ENCODE peak calls at places on chromosomes 16 and 17, in five cellular contexts. U is left ventricle myocardium inferior, Y is iPS-NIHi11, S is C1 segment of cervical spinal cord, M is nucleus accumbens. Z is an unnamed sample.

GRCh38 chr16:3065069-3065741 is at the start of gene IL32:
- DNase-seq in M (no peak), S (no peak), Y (peak), U (peak), Z (peak)

GRCh38 chr17:66829386-66829864 is 5.5 kb upstream of the CACNG5 start:
- DNase-seq in U (no peak), S (no peak), Y (peak), M (no peak), Z (peak)

GRCh38 chr17:10368561-10368960 is 4.2 kb downstream of the MYH13 start:
- DNase-seq in Y (no peak), S (no peak), U (no peak), M (no peak), Z (no peak)

GRCh38 chr17:55163408-55163807 is 101.4 kb upstream of the HLF start:
- DNase-seq in Y (no peak), S (no peak), U (no peak), M (no peak), Z (no peak)

GRCh38 chr16:3501783-3502400 is 1.1 kb downstream of the CLUAP1 start:
- DNase-seq in Y (no peak), S (no peak), M (no peak), U (no peak), Z (no peak)

GRCh38 chr17:42107597-42108576 is 4.6 kb downstream of the DHX58 start:
- DNase-seq in Y (peak), S (no peak), M (no peak), U (peak), Z (peak)

GRCh38 chr17:50274945-50275221 is 617 bp downstream of the TMEM92 start:
- DNase-seq in U (no peak), M (no peak), Y (no peak), S (no peak), Z (no peak)

GRCh38 chr17:12230411-12230810 is 209.7 kb downstream of the MAP2K4 start:
- DNase-seq in M (no peak), Y (no peak), U (no peak), S (no peak), Z (no peak)

GRCh38 chr16:66954097-66954659 is 6.9 kb upstream of the CES3 start:
- DNase-seq in Y (peak), M (peak), S (peak), U (peak), Z (peak)

GRCh38 chr17:63480192-63480784 is 3.4 kb downstream of the ACE start:
- DNase-seq in Y (no peak), S (no peak), M (no peak), U (no peak), Z (no peak)

GRCh38 chr17:17204041-17204591 is 2.0 kb downstream of the PLD6 start:
- DNase-seq in S (peak), M (no peak), U (peak), Y (no peak), Z (no peak)

GRCh38 chr17:63696381-63696961 is 3.5 kb downstream of the LIMD2 start:
- DNase-seq in Y (peak), M (no peak), S (no peak), U (no peak), Z (no peak)

GRCh38 chr17:76530489-76530814 is 7.1 kb downstream of the CYGB start:
- DNase-seq in M (no peak), Y (no peak), S (no peak), U (no peak), Z (no peak)

GRCh38 chr16:471353-472198 is 46.1 kb downstream of the RAB11FIP3 start:
- DNase-seq in U (peak), M (peak), Y (peak), S (peak), Z (peak)

GRCh38 chr17:2690165-2691068 is 21.1 kb downstream of the CLUH start:
- DNase-seq in S (no peak), Y (peak), M (no peak), U (no peak), Z (no peak)

GRCh38 chr17:82767041-82767754 is 15.3 kb downstream of the TBCD start:
- DNase-seq in U (no peak), S (no peak), Y (peak), M (peak), Z (no peak)

GRCh38 chr17:33896309-33896708 is 358.8 kb upstream of the CCL2 start:
- DNase-seq in U (no peak), M (no peak), S (no peak), Y (peak), Z (no peak)

GRCh38 chr16:16857603-16858283 is 478.8 kb downstream of the NPIPA7 start:
- DNase-seq in U (no peak), S (no peak), Y (no peak), M (no peak), Z (no peak)

GRCh38 chr17:16446338-16446983 is 31.1 kb downstream of the TRPV2 start:
- DNase-seq in U (no peak), Y (peak), S (no peak), M (no peak), Z (no peak)

GRCh38 chr16:54458923-54459322 is 172.3 kb upstream of the IRX3 start:
- DNase-seq in Y (no peak), U (no peak), S (no peak), M (no peak), Z (no peak)

GRCh38 chr16:22077700-22078313 is 14.5 kb upstream of the VWA3A start:
- DNase-seq in M (peak), Y (peak), U (peak), S (no peak), Z (peak)

GRCh38 chr16:18788828-18789514 is 1.2 kb downstream of the RPS15A start:
- DNase-seq in M (no peak), U (no peak), S (no peak), Y (no peak), Z (no peak)

GRCh38 chr17:37527249-37527851 is 37.7 kb downstream of the DUSP14 start:
- DNase-seq in Y (peak), S (no peak), M (no peak), U (no peak), Z (peak)

GRCh38 chr17:12627177-12627629 is 38.5 kb upstream of the MYOCD start:
- DNase-seq in U (no peak), Y (no peak), M (no peak), S (no peak), Z (peak)

GRCh38 chr16:70700101-70701020 is 14.5 kb upstream of the MTSS2 start:
- DNase-seq in Y (no peak), U (peak), S (peak), M (peak), Z (no peak)

GRCh38 chr17:77867308-77867781 is 91.2 kb upstream of the TNRC6C start:
- DNase-seq in M (no peak), S (no peak), Y (no peak), U (no peak), Z (no peak)

GRCh38 chr17:32253117-32253611 is 12.5 kb upstream of the RHBDL3 start:
- DNase-seq in Y (peak), M (peak), U (peak), S (peak), Z (peak)

GRCh38 chr17:14826361-14826760 is 438.8 kb downstream of the PMP22 start:
- DNase-seq in Y (no peak), U (no peak), S (no peak), M (no peak), Z (no peak)

GRCh38 chr16:1647904-1648303 is 30.2 kb upstream of the JPT2 start:
- DNase-seq in U (no peak), M (no peak), S (no peak), Y (no peak), Z (no peak)

GRCh38 chr17:50507871-50508572 is at the start of gene MYCBPAP:
- DNase-seq in Y (peak), U (peak), S (peak), M (peak), Z (no peak)

GRCh38 chr16:12570046-12570618 is 233.6 kb downstream of the CPPED1 start:
- DNase-seq in U (no peak), M (no peak), S (no peak), Y (no peak), Z (no peak)

GRCh38 chr16:359871-360697 is 7.6 kb upstream of the AXIN1 start:
- DNase-seq in M (no peak), U (no peak), S (no peak), Y (no peak), Z (no peak)

GRCh38 chr16:48498761-48499600 is 111.0 kb downstream of the N4BP1 start:
- DNase-seq in U (no peak), Y (no peak), M (no peak), S (no peak), Z (no peak)

GRCh38 chr17:72119963-72120877 is 600 bp upstream of the SOX9 start:
- DNase-seq in S (peak), M (peak), Y (peak), U (peak), Z (peak)

GRCh38 chr16:84247844-84248243 is 8.0 kb upstream of the KCNG4 start:
- DNase-seq in Y (no peak), U (no peak), M (no peak), S (no peak), Z (peak)

Z was measured in H54.